ENCODE peak calls at places on chromosomes 4 and X, in four cellular contexts. U is upper lobe of right lung, J is hepatocyte, X is astrocyte of the cerebellum. K is an unnamed sample.
A peak's percentile ranks its signal among the peaks of the same experiment; 100 is the strongest.

GRCh38 chrX:48956728-48957414 is 536 bp downstream of the OTUD5 start:
- DNase-seq in U (peak; percentile 71), X (no peak), J (peak; percentile 27), K (no peak)

GRCh38 chrX:24266996-24267395 is 46.9 kb downstream of the SUPT20HL2 start:
- DNase-seq in X (no peak), U (no peak), J (no peak), K (no peak)

GRCh38 chr4:19030048-19030447 is 1008.5 kb upstream of the LCORL start:
- DNase-seq in J (no peak), X (peak; percentile 9), U (no peak), K (no peak)

GRCh38 chr4:185424905-185425599 is 712 bp downstream of the UFSP2 start:
- DNase-seq in X (no peak), J (no peak), U (no peak), K (no peak)

GRCh38 chr4:66376396-66376795 is 706.1 kb upstream of the EPHA5 start:
- DNase-seq in U (no peak), X (no peak), J (no peak), K (no peak)

GRCh38 chr4:56752985-56753384 is 68.5 kb downstream of the SPINK2 start:
- DNase-seq in J (peak; percentile 65), U (no peak), X (no peak), K (no peak)

GRCh38 chr4:72375050-72375736 is 193.8 kb downstream of the ADAMTS3 start:
- DNase-seq in X (peak; percentile 29), U (no peak), J (no peak), K (peak; percentile 41)

GRCh38 chr4:90403781-90404180 is 276.6 kb downstream of the CCSER1 start:
- DNase-seq in U (no peak), J (no peak), X (peak; percentile 50), K (no peak)

GRCh38 chrX:149461746-149462145 is 43.4 kb downstream of the IDS start:
- DNase-seq in J (no peak), U (no peak), X (no peak), K (no peak)

GRCh38 chrX:53251307-53251706 is 26.3 kb upstream of the KDM5C start:
- DNase-seq in U (no peak), J (no peak), X (no peak), K (no peak)

GRCh38 chrX:150155396-150156048 is 207.6 kb upstream of the MAMLD1 start:
- DNase-seq in J (peak; percentile 60), U (no peak), X (no peak), K (peak; percentile 31)

GRCh38 chr4:173413043-173413442 is 14.1 kb upstream of the SCRG1 start:
- DNase-seq in U (no peak), J (peak; percentile 17), X (no peak), K (peak; percentile 88)

GRCh38 chr4:176209535-176209934 is 14.2 kb upstream of the SPATA4 start:
- DNase-seq in U (no peak), X (no peak), J (no peak), K (no peak)

GRCh38 chr4:105343523-105343931 is 130.3 kb downstream of the PPA2 start:
- DNase-seq in X (no peak), U (no peak), J (peak; percentile 17), K (no peak)

GRCh38 chrX:44872319-44872816 is 620 bp upstream of the KDM6A start:
- DNase-seq in U (no peak), X (no peak), J (peak; percentile 62), K (no peak)

GRCh38 chr4:8191136-8191747 is 7.8 kb upstream of the SH3TC1 start:
- DNase-seq in J (no peak), U (peak; percentile 84), X (no peak), K (no peak)
- H3K4me3 ChIP-seq in J (no peak overlapping the region), U (no peak overlapping the region), X (no peak overlapping the region), K (no peak overlapping the region)

GRCh38 chr4:4869731-4870483 is 10.4 kb downstream of the MSX1 start:
- DNase-seq in X (no peak), J (no peak), U (no peak), K (no peak)

GRCh38 chr4:4871267-4872147 is 12.0 kb downstream of the MSX1 start:
- DNase-seq in X (no peak), U (no peak), J (no peak), K (no peak)

GRCh38 chr4:4870493-4871266 is 11.2 kb downstream of the MSX1 start:
- DNase-seq in U (no peak), J (no peak), X (no peak), K (no peak)

GRCh38 chr4:4874254-4874653 is 14.8 kb downstream of the MSX1 start:
- DNase-seq in J (no peak), U (no peak), X (no peak), K (no peak)

GRCh38 chr4:4872148-4872903 is 12.9 kb downstream of the MSX1 start:
- DNase-seq in U (no peak), J (peak; percentile 42), X (no peak), K (no peak)
- H3K4me3 ChIP-seq in U (no peak overlapping the region), J (no peak overlapping the region), X (no peak overlapping the region), K (no peak overlapping the region)

DNA sequence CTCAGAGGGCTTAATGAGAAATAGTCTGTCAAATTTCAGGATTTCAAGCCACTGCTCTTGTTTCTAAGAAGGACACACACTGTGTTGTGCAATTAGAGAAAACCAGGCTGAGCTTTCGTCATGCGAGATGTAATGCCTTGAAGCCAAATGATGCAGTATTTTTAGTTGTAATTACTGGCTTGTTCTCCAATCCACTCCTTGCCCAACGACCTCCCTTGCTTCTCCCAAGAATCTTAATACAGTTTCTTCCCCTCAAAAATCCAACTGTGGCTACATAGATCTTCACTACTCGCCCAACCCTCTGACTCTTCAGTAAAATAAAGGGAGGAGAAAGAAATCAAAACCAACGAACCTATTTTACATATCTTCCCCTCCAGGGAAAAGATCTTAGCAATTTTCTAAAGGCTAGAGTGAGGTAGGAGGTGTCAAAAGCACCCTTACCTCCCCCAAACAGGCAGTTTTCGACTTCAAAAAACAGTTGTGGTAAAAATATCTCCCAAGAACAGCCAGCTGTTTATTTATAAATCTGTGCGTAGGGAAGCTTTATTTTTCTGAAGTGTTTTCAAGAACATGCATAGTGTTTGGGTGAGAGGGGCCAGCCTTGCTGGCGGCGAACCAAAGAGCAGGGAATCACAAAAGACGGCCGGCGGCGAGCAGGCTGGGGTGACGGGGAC is 68.7 kb downstream of the MGST2 start:
- DNase-seq in X (no peak), J (peak; percentile 55), U (no peak), K (peak; percentile 38)
- H3K4me3 ChIP-seq in X (peak overlapping the region; percentile 43), J (peak overlapping the region; percentile 0), U (peak overlapping the region; percentile 52), K (peak overlapping the region; percentile 46)

GRCh38 chr4:41572414-41572986 is 34.5 kb downstream of the LIMCH1 start:
- DNase-seq in X (no peak), J (no peak), U (no peak), K (no peak)
- H3K4me3 ChIP-seq in X (no peak overlapping the region), J (no peak overlapping the region), U (no peak overlapping the region), K (no peak overlapping the region)